ENCODE peak calls at places on chromosomes 16 and 17, in six cellular contexts. H is Caco-2, A is OCI-LY7, N is esophagus squamous epithelium, M is thoracic aorta, L is PC-3. F is an unnamed sample. For H3K4me1 and H3K9me3, the result is how much of the 10 kb centered on the place peaks cover.

GRCh38 chr16:84292032-84292431 is 2.6 kb upstream of the WFDC1 start:
- DNase-seq in L (no peak), M (no peak), H (no peak), N (no peak), A (no peak), F (no peak)

GRCh38 chr16:11014159-11014558 is 69.8 kb downstream of the CLEC16A start:
- DNase-seq in H (no peak), A (no peak), M (no peak), L (no peak), N (no peak), F (no peak)

GRCh38 chr17:9427460-9428315 is 147.9 kb downstream of the STX8 start:
- DNase-seq in N (no peak), L (no peak), A (no peak), M (no peak), H (no peak), F (no peak)

GRCh38 chr17:11580677-11581076 is 17.6 kb upstream of the DNAH9 start:
- DNase-seq in A (no peak), L (no peak), H (no peak), N (no peak), M (no peak), F (peak)

GRCh38 chr16:77306050-77306616 is 106.9 kb downstream of the SYCE1L start:
- DNase-seq in L (peak), N (no peak), A (no peak), M (no peak), H (no peak), F (no peak)

GRCh38 chr17:82859431-82860403 is 19.9 kb upstream of the ZNF750 start:
- DNase-seq in L (peak), M (no peak), N (no peak), H (no peak), A (peak), F (no peak)

GRCh38 chr16:72743011-72743761 is 304.7 kb downstream of the ZFHX3 start:
- DNase-seq in M (no peak), H (no peak), A (no peak), N (no peak), L (no peak), F (no peak)

GRCh38 chr16:82265809-82266208 is 95.8 kb upstream of the MPHOSPH6 start:
- DNase-seq in A (no peak), N (no peak), H (no peak), M (no peak), L (no peak), F (no peak)

GRCh38 chr16:907361-907760 is 63.4 kb downstream of the LMF1 start:
- DNase-seq in A (no peak), H (no peak), L (no peak), N (no peak), M (no peak), F (no peak)

GRCh38 chr17:77728022-77728671 is 230.4 kb upstream of the TNRC6C start:
- DNase-seq in H (no peak), L (peak), M (no peak), A (peak), N (no peak), F (peak)

GRCh38 chr16:85593503-85594195 is 19.5 kb upstream of the GSE1 start:
- DNase-seq in A (no peak), L (no peak), H (no peak), M (no peak), N (no peak), F (no peak)

GRCh38 chr16:66605177-66605999 is 884 bp downstream of the CMTM3 start:
- DNase-seq in N (no peak), H (peak), M (no peak), A (peak), L (peak), F (no peak)

GRCh38 chr16:26316683-26317464 is 625.1 kb downstream of the HS3ST4 start:
- DNase-seq in A (no peak), N (no peak), M (no peak), H (no peak), L (no peak), F (no peak)

GRCh38 chr16:30142672-30143346 is 19.8 kb upstream of the MAPK3 start:
- DNase-seq in A (peak), L (peak), H (no peak), M (no peak), N (no peak), F (no peak)

GRCh38 chr16:73060948-73061495 is 13.1 kb upstream of the ZFHX3 start:
- DNase-seq in L (no peak), H (no peak), N (no peak), M (no peak), A (no peak), F (no peak)

GRCh38 chr17:48429638-48430586 is at the start of gene SKAP1:
- DNase-seq in N (no peak), A (no peak), M (no peak), L (no peak), H (peak), F (no peak)

GRCh38 chr16:50310308-50311133 is 44.2 kb downstream of the ADCY7 start:
- DNase-seq in H (peak), A (no peak), N (no peak), L (no peak), M (no peak), F (peak)

GRCh38 chr16:13372421-13372820 is 471.0 kb downstream of the SHISA9 start:
- DNase-seq in N (no peak), L (no peak), A (no peak), H (no peak), M (no peak), F (no peak)

GRCh38 chr16:52742052-52742451 is 195.1 kb upstream of the TOX3 start:
- DNase-seq in M (no peak), A (no peak), L (no peak), H (no peak), N (no peak), F (no peak)

GRCh38 chr16:13956635-13957196 is 36.8 kb downstream of the ERCC4 start:
- DNase-seq in N (no peak), H (no peak), L (no peak), M (no peak), A (no peak), F (no peak)

GRCh38 chr17:65079489-65079900 is 23.0 kb upstream of the GNA13 start:
- DNase-seq in N (no peak), H (no peak), M (no peak), L (no peak), A (no peak), F (no peak)

GRCh38 chr17:69638516-69638915 is 224.0 kb downstream of the MAP2K6 start:
- DNase-seq in N (no peak), A (no peak), L (peak), H (no peak), M (no peak), F (no peak)

GRCh38 chr16:23952128-23953041 is 116.6 kb downstream of the PRKCB start:
- DNase-seq in H (no peak), N (no peak), L (no peak), A (no peak), M (no peak), F (no peak)

GRCh38 chr17:83191388-83192160 is 112.2 kb downstream of the METRNL start:
- DNase-seq in H (peak), N (no peak), A (no peak), M (no peak), L (no peak), F (peak)

GRCh38 chr17:5695480-5695879 is 111.2 kb upstream of the NLRP1 start:
- DNase-seq in A (no peak), L (no peak), H (no peak), M (no peak), N (no peak), F (no peak)

GRCh38 chr17:15409721-15410247 is 57.6 kb downstream of the CDRT4 start:
- DNase-seq in H (no peak), M (no peak), N (no peak), A (no peak), L (peak), F (no peak)

GRCh38 chr16:23182206-23182674 is 305 bp upstream of the SCNN1G start:
- DNase-seq in H (peak), M (no peak), N (no peak), L (peak), A (peak), F (no peak)

DNA sequence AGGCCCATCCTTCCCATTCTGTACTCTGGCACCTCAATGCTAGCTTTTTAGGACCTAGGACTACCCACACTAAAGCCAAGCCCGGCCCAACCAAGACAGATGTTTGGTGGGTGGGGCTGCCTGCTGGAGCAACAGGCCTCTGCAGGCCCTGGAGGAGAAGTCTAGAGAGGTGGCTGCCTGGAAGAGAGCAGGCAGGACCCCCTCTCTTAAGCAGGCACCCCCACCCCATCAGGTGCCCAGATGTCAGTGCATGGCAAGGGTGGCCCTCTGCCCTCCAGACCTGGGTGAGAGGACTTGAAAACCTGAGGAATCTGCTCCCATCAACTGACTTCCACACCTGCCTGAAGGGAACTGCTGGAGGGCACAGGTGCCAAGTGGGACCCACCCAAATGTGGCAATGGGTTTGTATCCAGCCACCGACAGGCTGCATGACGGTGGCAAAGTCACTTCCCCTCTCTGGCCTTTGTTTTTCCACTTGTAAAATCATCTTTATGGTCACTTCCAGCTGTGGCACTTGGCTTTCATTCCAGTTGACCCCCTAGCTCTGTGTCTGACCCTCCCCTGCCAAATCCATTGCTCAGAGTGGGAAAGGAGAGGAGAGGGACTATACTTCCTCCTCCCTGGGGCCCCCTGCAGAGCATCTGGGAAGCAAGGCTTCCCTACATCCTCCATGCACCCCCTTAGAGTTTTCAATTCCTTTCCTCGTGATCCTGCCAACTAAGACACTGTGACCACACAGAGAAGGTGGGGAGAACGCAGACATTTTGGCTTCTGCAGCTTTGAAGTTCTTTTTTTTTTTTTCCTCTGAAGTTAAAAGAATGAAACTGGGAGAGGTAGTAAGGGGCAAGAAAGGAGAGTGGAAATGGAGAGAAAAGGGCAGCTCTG is 1.6 kb upstream of the STAT5A start:
- DNase-seq in H (peak), L (no peak), M (no peak), A (no peak), N (no peak), F (peak)
- H3K4me1 ChIP-seq in H (under half), L (under half), M (under half), A (under half), N (under half), F (under half)

DNA sequence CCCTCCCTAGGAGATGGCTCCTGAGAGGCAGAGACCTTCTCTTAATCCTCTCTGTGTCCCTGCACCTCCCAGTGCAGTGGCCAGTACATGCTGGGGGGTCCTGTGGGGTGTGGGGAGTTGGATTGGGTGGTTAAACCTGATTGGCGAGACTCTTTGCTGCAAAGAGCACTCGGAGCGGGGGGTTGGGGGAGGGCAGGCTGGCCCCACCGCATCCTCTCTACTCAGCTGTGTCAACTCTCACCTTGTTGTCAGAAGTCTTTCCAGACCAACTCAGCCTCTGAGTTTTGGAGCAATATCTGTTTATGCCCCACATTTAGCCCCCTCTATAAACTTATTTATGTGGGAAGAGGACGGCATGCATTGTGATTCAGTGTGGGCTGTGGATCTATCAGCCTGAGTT is 40.0 kb downstream of the SMARCE1 start:
- DNase-seq in M (no peak), A (no peak), L (no peak), H (no peak), N (no peak), F (no peak)
- H3K4me3 ChIP-seq in M (no peak), A (no peak), L (no peak), H (no peak), N (no peak), F (no peak)

GRCh38 chr16:89113152-89113547 is 19.5 kb downstream of the ACSF3 start:
- DNase-seq in M (no peak), L (no peak), H (no peak), N (no peak), A (no peak), F (no peak)
- H3K9me3 ChIP-seq in M (under half), L (under half), H (under half), N (under half), A (under half), F (under half)

DNA sequence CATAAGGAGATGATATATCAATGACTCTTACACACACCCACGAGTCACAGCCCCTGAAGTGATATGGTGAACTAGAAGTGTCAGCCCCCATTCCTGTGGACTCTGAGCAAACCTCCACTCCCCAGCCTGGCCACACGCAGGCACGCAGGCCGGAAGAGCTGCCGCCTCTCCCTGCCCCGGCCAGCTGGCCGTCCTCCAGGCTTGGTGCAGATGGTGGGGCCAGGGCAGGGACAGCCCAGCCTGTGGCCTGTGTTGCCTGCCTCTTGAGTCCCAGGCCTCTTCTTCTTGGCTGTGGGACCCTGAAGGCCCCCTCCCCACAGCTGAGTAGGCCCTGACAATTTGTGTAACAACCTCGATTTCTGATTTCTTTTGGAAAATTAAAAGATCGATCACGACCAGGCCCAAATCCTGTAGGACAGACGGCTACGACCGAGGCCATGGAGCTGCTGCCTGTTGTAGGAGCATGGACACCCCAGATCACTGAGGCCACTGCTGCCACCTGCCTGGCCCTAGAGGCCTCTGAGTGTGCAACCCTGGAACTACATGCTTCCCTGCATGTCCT is 10.0 kb upstream of the MPRIP start:
- DNase-seq in M (no peak), N (no peak), L (peak), H (no peak), A (no peak), F (no peak)
- H3K4me1 ChIP-seq in M (under half), N (under half), L (half or more), H (under half), A (under half), F (under half)

GRCh38 chr16:48613061-48613957 is 3.3 kb upstream of the N4BP1 start:
- DNase-seq in N (no peak), L (peak), H (peak), M (no peak), A (peak), F (no peak)
- H3K4me3 ChIP-seq in N (no peak), L (no peak), H (peak), M (no peak), A (peak), F (no peak)

DNA sequence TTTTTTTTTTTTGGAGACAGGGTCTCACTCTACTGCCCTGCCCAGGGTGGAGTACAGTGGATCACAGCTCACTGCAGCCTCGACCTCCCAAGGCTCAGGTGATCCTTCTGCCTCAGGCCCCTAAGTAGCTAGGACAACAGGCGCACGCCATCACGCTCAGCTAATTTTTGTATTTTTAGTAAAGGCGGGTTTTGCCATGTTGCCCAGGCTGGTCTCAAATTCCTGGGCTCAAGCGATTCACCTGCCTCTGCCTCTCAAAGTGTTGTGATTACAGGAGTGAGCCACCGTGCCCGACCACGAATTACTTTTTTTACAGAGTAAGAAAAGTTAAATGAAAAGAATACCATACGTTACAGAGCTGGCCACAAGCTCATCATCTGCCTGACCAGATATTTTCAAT is 38.9 kb downstream of the AKAP10 start:
- DNase-seq in M (no peak), H (no peak), N (no peak), L (no peak), A (no peak), F (no peak)
- H3K9me3 ChIP-seq in M (under half), H (under half), N (under half), L (under half), A (under half), F (under half)

DNA sequence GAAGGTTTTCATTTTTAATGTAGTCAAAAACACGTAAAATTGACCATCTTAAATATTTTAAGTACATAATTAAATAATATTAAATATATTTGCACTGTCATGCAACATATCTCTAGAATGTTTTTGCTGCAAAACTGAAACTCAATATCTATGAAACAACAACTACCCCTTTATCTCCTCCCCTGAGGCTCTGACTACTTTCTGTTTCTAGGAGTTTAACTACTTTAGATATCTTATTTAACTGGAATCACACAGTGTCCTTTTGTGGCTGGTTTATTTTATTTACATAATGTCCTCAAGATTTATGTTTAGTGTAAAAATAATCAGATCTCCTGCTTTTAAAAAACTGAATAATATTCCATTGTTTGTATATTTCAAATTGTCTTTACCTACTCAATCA is 2003.9 kb downstream of the TP53TG3F start:
- DNase-seq in M (no peak), H (no peak), A (no peak), L (no peak), N (no peak), F (no peak)
- H3K4me1 ChIP-seq in M (under half), H (under half), A (under half), L (under half), N (under half), F (under half)

GRCh38 chr17:8248751-8249607 is at the start of gene PFAS:
- DNase-seq in A (peak), N (peak), M (peak), H (peak), L (peak), F (no peak)
- H3K4me3 ChIP-seq in A (peak), N (peak), M (peak), H (peak), L (peak), F (peak)